ENCODE peak calls at places on chromosomes 5 and 9, in four cellular contexts. One of them, this sample, is unnamed.

GRCh38 chr5:143008809-143009521 is 238.8 kb downstream of the ARHGAP26 start:
- DNase-seq in osteoblast: peak; percentile 65
- DNase-seq in stomach: peak; percentile 31
- DNase-seq in naive thymus-derived CD4-positive, alpha-beta T cell: peak; percentile 22
- DNase-seq in this sample: peak; percentile 86

GRCh38 chr9:69471433-69471832 is 146.4 kb downstream of the ENTREP1 start:
- DNase-seq in osteoblast: no peak
- DNase-seq in stomach: no peak
- DNase-seq in naive thymus-derived CD4-positive, alpha-beta T cell: no peak
- DNase-seq in this sample: no peak

GRCh38 chr5:156444737-156445136 is 117.8 kb downstream of the SGCD start:
- DNase-seq in osteoblast: no peak
- DNase-seq in stomach: no peak
- DNase-seq in naive thymus-derived CD4-positive, alpha-beta T cell: no peak
- DNase-seq in this sample: no peak

GRCh38 chr9:16871358-16872151 is 1.1 kb upstream of the BNC2 start:
- DNase-seq in osteoblast: peak; percentile 97
- DNase-seq in stomach: peak; percentile 35
- DNase-seq in naive thymus-derived CD4-positive, alpha-beta T cell: no peak
- DNase-seq in this sample: no peak

GRCh38 chr5:50325237-50325832 is 115.8 kb downstream of the EMB start:
- DNase-seq in osteoblast: no peak
- DNase-seq in stomach: no peak
- DNase-seq in naive thymus-derived CD4-positive, alpha-beta T cell: peak; percentile 29
- DNase-seq in this sample: peak; percentile 28

GRCh38 chr5:140785905-140786686 is at the start of gene PCDHA1:
- DNase-seq in osteoblast: no peak
- DNase-seq in stomach: no peak
- DNase-seq in naive thymus-derived CD4-positive, alpha-beta T cell: no peak
- DNase-seq in this sample: no peak

GRCh38 chr5:35608881-35609779 is 8.5 kb upstream of the SPEF2 start:
- DNase-seq in osteoblast: no peak
- DNase-seq in stomach: no peak
- DNase-seq in naive thymus-derived CD4-positive, alpha-beta T cell: no peak
- DNase-seq in this sample: no peak

GRCh38 chr5:67963789-67964519 is 251.6 kb upstream of the PIK3R1 start:
- DNase-seq in osteoblast: no peak
- DNase-seq in stomach: peak; percentile 46
- DNase-seq in naive thymus-derived CD4-positive, alpha-beta T cell: no peak
- DNase-seq in this sample: no peak

DNA sequence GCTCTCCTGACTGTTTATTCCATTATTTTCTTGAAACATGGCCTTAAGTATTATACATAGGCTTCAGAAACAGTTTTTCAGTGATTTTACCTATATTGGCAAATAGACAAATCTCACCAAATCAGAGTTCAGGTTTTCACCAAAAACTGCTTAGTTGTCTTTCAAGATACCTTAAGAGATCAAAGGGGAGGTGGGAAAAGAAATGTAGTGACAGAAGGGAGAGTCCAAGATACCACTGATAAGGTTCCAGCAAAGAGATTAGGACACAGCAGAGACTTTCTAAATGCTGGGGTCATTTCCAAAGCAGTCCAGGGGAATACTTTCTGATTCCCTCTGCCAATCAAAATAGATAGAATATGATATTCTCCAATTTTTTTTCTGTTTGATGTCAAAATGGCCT is 73.7 kb upstream of the IQGAP2 start:
- DNase-seq in osteoblast: no peak
- DNase-seq in stomach: no peak
- DNase-seq in naive thymus-derived CD4-positive, alpha-beta T cell: no peak
- DNase-seq in this sample: no peak
- H3K4me3 ChIP-seq in osteoblast: no peak overlapping the region
- H3K4me3 ChIP-seq in stomach: no peak overlapping the region
- H3K4me3 ChIP-seq in naive thymus-derived CD4-positive, alpha-beta T cell: no peak overlapping the region
- H3K4me3 ChIP-seq in this sample: no peak overlapping the region

GRCh38 chr5:179794575-179794974 is 789 bp downstream of the LTC4S start:
- DNase-seq in osteoblast: peak; percentile 70
- DNase-seq in stomach: no peak
- DNase-seq in naive thymus-derived CD4-positive, alpha-beta T cell: no peak
- DNase-seq in this sample: no peak
- H3K4me1 ChIP-seq in osteoblast: peaks cover 10% of the 10 kb centered on the region
- H3K4me1 ChIP-seq in stomach: peaks cover 50% of the 10 kb centered on the region
- H3K4me1 ChIP-seq in naive thymus-derived CD4-positive, alpha-beta T cell: peaks cover 28% of the 10 kb centered on the region
- H3K4me1 ChIP-seq in this sample: peaks cover 25% of the 10 kb centered on the region

GRCh38 chr9:35690447-35691324 is 961 bp upstream of the TPM2 start:
- DNase-seq in osteoblast: peak; percentile 96
- DNase-seq in stomach: peak; percentile 70
- DNase-seq in naive thymus-derived CD4-positive, alpha-beta T cell: peak; percentile 21
- DNase-seq in this sample: peak; percentile 28
- H3K27ac ChIP-seq in osteoblast: peak overlapping the region; percentile 87
- H3K27ac ChIP-seq in stomach: peak overlapping the region; percentile 97
- H3K27ac ChIP-seq in naive thymus-derived CD4-positive, alpha-beta T cell: peak overlapping the region; percentile 70
- H3K27ac ChIP-seq in this sample: peak overlapping the region; percentile 59

DNA sequence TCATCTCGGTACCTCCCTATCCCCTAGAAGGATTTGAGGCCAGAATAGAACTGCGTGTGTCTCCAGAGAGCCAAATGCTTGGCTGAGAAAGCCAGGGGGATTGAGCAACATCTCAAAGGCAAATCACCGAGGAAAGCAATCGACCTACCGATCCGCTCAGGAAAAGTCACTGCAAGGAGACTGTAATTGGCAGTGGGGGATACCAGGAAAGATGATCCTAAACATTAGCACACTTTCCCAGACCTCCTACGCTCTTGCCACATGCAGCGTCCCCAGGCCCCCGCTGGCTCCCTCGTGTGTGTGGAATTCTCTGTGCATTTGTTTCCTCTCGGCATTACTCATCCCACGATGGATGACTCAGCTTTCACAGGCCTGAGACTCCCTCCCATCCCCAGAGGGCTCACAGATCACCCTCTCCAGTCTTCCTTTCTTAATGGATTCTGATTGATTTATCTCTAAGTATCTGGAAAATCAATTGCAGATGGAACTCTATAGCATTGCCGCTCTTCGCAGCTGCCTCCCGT is 82.2 kb upstream of the ICE1 start:
- DNase-seq in osteoblast: peak; percentile 92
- DNase-seq in stomach: peak; percentile 28
- DNase-seq in naive thymus-derived CD4-positive, alpha-beta T cell: no peak
- DNase-seq in this sample: no peak
- H3K4me3 ChIP-seq in osteoblast: peak overlapping the region; percentile 28
- H3K4me3 ChIP-seq in stomach: no peak overlapping the region
- H3K4me3 ChIP-seq in naive thymus-derived CD4-positive, alpha-beta T cell: no peak overlapping the region
- H3K4me3 ChIP-seq in this sample: no peak overlapping the region